ENCODE peak calls at places on chromosome 17, in five cellular contexts. H is upper lobe of left lung, W is spleen, O is breast epithelium, Q is GM12878. K is an unnamed sample. For H3K4me1, the result is how much of the 10 kb centered on the place peaks cover.

GRCh38 chr17:36124879-36125824 is 21.5 kb downstream of the CCL4 start:
- DNase-seq in H (no peak), W (no peak), O (no peak), Q (no peak), K (no peak)

GRCh38 chr17:75877752-75878173 is 618 bp downstream of the TRIM47 start:
- DNase-seq in H (peak), W (peak), O (peak), Q (no peak), K (no peak)

GRCh38 chr17:78883533-78884131 is 19.4 kb downstream of the CEP295NL start:
- DNase-seq in H (peak), W (peak), O (peak), Q (no peak), K (peak)

GRCh38 chr17:74185786-74186185 is 17.7 kb upstream of the RPL38 start:
- DNase-seq in H (no peak), W (peak), O (no peak), Q (no peak), K (no peak)

GRCh38 chr17:4988168-4988567 is 693 bp upstream of the CAMTA2 start:
- DNase-seq in H (no peak), W (no peak), O (no peak), Q (no peak), K (peak)

GRCh38 chr17:36752096-36752888 is 150.9 kb downstream of the MRM1 start:
- DNase-seq in H (no peak), W (peak), O (no peak), Q (no peak), K (no peak)

GRCh38 chr17:50332196-50332595 is 13.7 kb upstream of the XYLT2 start:
- DNase-seq in H (no peak), W (no peak), O (no peak), Q (no peak), K (no peak)

GRCh38 chr17:32689348-32689747 is 187.6 kb downstream of the MYO1D start:
- DNase-seq in H (no peak), W (no peak), O (no peak), Q (no peak), K (no peak)

GRCh38 chr17:44901323-44901965 is 2.2 kb upstream of the EFTUD2 start:
- DNase-seq in H (no peak), W (no peak), O (no peak), Q (no peak), K (no peak)

GRCh38 chr17:44278006-44278405 is 10.1 kb upstream of the SLC4A1 start:
- DNase-seq in H (no peak), W (no peak), O (no peak), Q (no peak), K (no peak)

GRCh38 chr17:81143717-81144422 is 21.4 kb upstream of the PVALEF start:
- DNase-seq in H (no peak), W (no peak), O (no peak), Q (no peak), K (no peak)

GRCh38 chr17:81140695-81141094 is 24.6 kb upstream of the PVALEF start:
- DNase-seq in H (no peak), W (no peak), O (no peak), Q (no peak), K (no peak)

GRCh38 chr17:81142301-81143199 is 22.8 kb upstream of the PVALEF start:
- DNase-seq in H (peak), W (peak), O (peak), Q (peak), K (no peak)

GRCh38 chr17:81144423-81144781 is 20.9 kb upstream of the PVALEF start:
- DNase-seq in H (no peak), W (no peak), O (no peak), Q (no peak), K (no peak)

GRCh38 chr17:81143200-81143527 is 22.1 kb upstream of the PVALEF start:
- DNase-seq in H (no peak), W (no peak), O (no peak), Q (no peak), K (no peak)
- H3K4me1 ChIP-seq in H (under half), W (under half), O (under half), Q (under half), K (under half)

GRCh38 chr17:1413281-1413791 is 13.3 kb upstream of the YWHAE start:
- DNase-seq in H (peak), W (peak), O (no peak), Q (no peak), K (no peak)

GRCh38 chr17:1412185-1413110 is 12.4 kb upstream of the YWHAE start:
- DNase-seq in H (peak), W (peak), O (no peak), Q (no peak), K (no peak)

GRCh38 chr17:1414634-1415033 is 14.6 kb upstream of the YWHAE start:
- DNase-seq in H (no peak), W (peak), O (no peak), Q (no peak), K (no peak)

GRCh38 chr17:1416414-1416813 is 16.4 kb upstream of the YWHAE start:
- DNase-seq in H (no peak), W (no peak), O (no peak), Q (no peak), K (no peak)

DNA sequence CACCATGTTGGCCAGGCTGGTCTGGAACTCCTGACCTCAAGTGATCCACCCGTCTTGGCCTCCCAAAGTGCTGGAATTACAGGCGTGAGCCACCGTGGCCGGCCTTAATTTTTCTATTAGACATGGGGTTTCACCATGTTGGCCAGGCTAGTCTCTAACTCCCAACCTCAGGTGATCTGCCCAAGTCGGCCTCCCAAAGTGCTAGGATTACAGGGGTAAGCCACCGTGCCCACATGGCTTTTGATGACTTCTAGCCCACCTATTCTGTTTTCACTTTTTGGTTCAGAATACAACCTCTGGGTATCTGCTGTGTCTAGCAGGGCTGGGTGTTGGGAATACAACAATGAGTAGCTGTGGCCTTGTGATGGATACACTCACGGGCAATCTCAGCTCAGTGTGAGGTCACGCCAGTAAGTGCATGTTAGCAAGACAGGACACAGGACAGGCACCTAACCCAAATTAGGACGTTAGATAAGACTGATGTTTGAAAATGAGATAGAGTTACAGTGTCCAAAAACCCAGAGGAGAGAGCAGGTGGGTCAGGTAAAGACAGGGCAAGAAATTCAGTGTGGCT is 14.1 kb upstream of the YWHAE start:
- DNase-seq in H (no peak), W (peak), O (no peak), Q (no peak), K (no peak)
- TF ChIP-seq POLR2AphosphoS5 in H (no peak), W (no peak), O (no peak), Q (no peak), K (no peak)

GRCh38 chr17:17118399-17118798 is 76.1 kb downstream of the MPRIP start:
- DNase-seq in H (no peak), W (no peak), O (no peak), Q (no peak), K (no peak)

GRCh38 chr17:17114592-17115225 is 72.5 kb downstream of the MPRIP start:
- DNase-seq in H (no peak), W (no peak), O (no peak), Q (no peak), K (no peak)

GRCh38 chr17:17116406-17116805 is 74.1 kb downstream of the MPRIP start:
- DNase-seq in H (no peak), W (no peak), O (no peak), Q (no peak), K (no peak)

GRCh38 chr17:17117923-17118322 is 75.7 kb downstream of the MPRIP start:
- DNase-seq in H (no peak), W (peak), O (no peak), Q (no peak), K (no peak)

DNA sequence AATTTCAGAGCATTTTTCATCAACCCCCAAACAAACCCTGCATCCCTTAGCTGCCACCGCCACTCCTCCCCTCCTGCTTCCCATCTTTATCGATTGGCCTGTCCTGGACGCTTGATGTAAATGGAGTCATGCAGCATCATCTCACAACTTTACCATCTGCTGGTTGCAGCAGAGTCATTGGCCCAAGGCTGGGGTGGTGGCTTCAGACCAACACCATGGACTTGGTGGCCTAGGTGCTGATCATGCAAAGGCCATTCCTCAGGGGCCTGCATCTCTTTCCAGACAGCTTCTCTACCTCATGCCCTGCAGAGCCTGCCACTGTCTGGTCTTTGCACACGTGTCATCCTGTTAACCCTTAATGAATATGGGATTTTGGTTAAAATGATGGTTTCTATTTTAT is 73.4 kb downstream of the MPRIP start:
- DNase-seq in H (no peak), W (no peak), O (no peak), Q (no peak), K (no peak)
- H3K4me1 ChIP-seq in H (half or more), W (half or more), O (under half), Q (under half), K (half or more)

DNA sequence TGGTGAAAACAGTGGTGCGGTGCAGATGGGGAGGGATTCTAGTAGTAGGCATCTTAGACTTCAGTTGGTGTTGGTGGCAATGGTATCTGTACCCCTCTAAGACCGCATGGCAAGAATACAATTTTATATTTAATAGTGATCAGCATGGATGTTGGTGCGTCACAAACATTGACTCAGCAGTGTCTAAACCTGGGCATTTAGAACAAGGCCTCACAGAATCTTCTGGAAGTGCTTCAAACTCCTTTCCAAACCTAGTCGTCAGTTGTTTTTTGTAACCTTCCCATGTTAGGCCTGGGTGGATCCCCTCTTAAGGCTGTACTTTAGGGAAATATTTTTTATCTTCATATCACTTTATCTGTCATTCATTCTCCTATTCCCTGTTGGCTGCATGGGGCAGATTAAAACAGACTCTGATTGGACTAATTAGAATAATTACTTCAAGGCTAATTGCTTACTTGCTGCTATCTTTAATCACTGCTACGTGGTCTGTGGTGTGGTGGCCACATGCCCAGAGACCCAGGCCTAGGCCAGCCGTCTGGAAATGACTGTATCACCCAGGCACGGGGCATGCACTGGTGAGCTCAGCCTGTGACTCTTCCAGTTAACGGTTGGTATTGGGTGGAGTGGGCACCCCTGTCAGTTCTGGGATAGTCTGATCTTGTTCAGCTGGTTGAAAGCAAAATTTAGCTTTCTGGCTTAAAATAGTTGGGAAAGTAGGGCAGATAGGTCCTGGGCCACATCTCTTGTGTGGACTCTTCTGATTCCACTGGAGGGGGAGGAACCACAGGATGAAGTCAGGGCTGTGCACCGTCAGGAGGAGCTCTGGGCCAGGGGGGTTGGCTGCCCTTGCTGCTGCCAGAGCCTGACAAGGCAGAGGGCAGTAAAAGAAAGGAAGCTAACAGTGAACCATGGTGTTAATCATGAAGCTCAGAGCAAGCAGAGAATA is 4.5 kb downstream of the ALKBH5 start:
- DNase-seq in H (no peak), W (no peak), O (no peak), Q (no peak), K (no peak)
- TF ChIP-seq POLR2AphosphoS5 in H (no peak), W (peak), O (no peak), Q (no peak), K (no peak)

GRCh38 chr17:46894024-46894423 is 28.9 kb upstream of the GOSR2 start:
- DNase-seq in H (no peak), W (no peak), O (no peak), Q (no peak), K (no peak)
- H3K4me1 ChIP-seq in H (under half), W (under half), O (under half), Q (under half), K (under half)

GRCh38 chr17:63819131-63819530 is 8.1 kb upstream of the PSMC5 start:
- DNase-seq in H (no peak), W (no peak), O (no peak), Q (no peak), K (no peak)

GRCh38 chr17:63822537-63822936 is 4.7 kb upstream of the PSMC5 start:
- DNase-seq in H (no peak), W (no peak), O (no peak), Q (no peak), K (no peak)

GRCh38 chr17:63821809-63822208 is 5.4 kb upstream of the PSMC5 start:
- DNase-seq in H (no peak), W (no peak), O (no peak), Q (no peak), K (no peak)

GRCh38 chr17:63819585-63820537 is 7.4 kb upstream of the PSMC5 start:
- DNase-seq in H (no peak), W (no peak), O (no peak), Q (no peak), K (no peak)

GRCh38 chr17:63820963-63821561 is 6.2 kb upstream of the PSMC5 start:
- DNase-seq in H (no peak), W (no peak), O (no peak), Q (no peak), K (no peak)
- TF ChIP-seq POLR2AphosphoS5 in H (no peak), W (no peak), O (no peak), Q (peak), K (no peak)

K was measured in vagina.